ENCODE peak calls at places on chromosomes 13 and 19, in nine cellular contexts. W is Jurkat, Clone E6-1; K is activated naive CD4-positive, alpha-beta T cell treated with anti-CD3 and anti-CD28 coated beads, Interleukin-2, amount 10 ng/mL, durations not matched to agents 7 days and 5 days; Q is activated CD4-positive, CD25-positive, alpha-beta regulatory T cell; U is IMR-90; O is cardiac fibroblast; A is nephron progenitor cell; T is CD4-positive, alpha-beta T cell; P is mucosa of gallbladder. E is an unnamed sample.

GRCh38 chr13:37070956-37071355 is 11.5 kb upstream of the SUPT20H start:
- DNase-seq in O (no peak), K (no peak), A (no peak), W (no peak), P (no peak), U (peak), T (no peak), Q (no peak), E (no peak)

GRCh38 chr19:18429717-18430416 is 8.1 kb downstream of the ISYNA1 start:
- DNase-seq in Q (no peak), A (no peak), P (no peak), T (no peak), K (peak), W (no peak), O (no peak), U (no peak), E (no peak)

GRCh38 chr19:4776436-4777205 is 14.9 kb upstream of the FEM1A start:
- DNase-seq in T (no peak), O (no peak), K (no peak), W (no peak), Q (no peak), U (no peak), A (no peak), P (no peak), E (no peak)

GRCh38 chr19:32255566-32256295 is 89.7 kb upstream of the ZNF507 start:
- DNase-seq in T (no peak), A (no peak), Q (no peak), O (no peak), W (no peak), U (no peak), K (no peak), P (no peak), E (no peak)

GRCh38 chr13:23450340-23451046 is 17.0 kb upstream of the SACS start:
- DNase-seq in T (no peak), W (no peak), K (no peak), A (no peak), Q (no peak), P (no peak), U (no peak), O (no peak), E (no peak)

GRCh38 chr13:79779061-79779460 is 298.1 kb downstream of the NDFIP2 start:
- DNase-seq in W (no peak), Q (no peak), K (no peak), P (no peak), A (no peak), T (no peak), U (no peak), O (no peak), E (no peak)

GRCh38 chr19:47107201-47107952 is 6.2 kb downstream of the ZC3H4 start:
- DNase-seq in A (no peak), Q (no peak), O (no peak), P (peak), W (no peak), K (peak), U (peak), T (peak), E (peak)

GRCh38 chr19:16325161-16325527 is 518 bp downstream of the KLF2 start:
- DNase-seq in T (peak), P (no peak), O (no peak), K (peak), A (peak), U (no peak), Q (no peak), W (no peak), E (peak)

GRCh38 chr19:17468302-17469091 is 1.8 kb upstream of the SLC27A1 start:
- DNase-seq in W (no peak), T (no peak), P (no peak), Q (no peak), U (no peak), K (no peak), A (no peak), O (peak), E (no peak)